ENCODE peak calls at places on chromosomes 5 and 9, in nine cellular contexts. One of them, this sample, is unnamed.

GRCh38 chr5:131628990-131629389 is 6.0 kb downstream of the RAPGEF6 start:
- DNase-seq in GM23338: no peak
- DNase-seq in neuronal stem cell: no peak
- DNase-seq in hepatocyte: no peak
- DNase-seq in fibroblast of lung: no peak
- DNase-seq in OCI-LY7: no peak
- DNase-seq in H9: no peak
- DNase-seq in neural progenitor cell: no peak
- DNase-seq in A549: peak
- DNase-seq in this sample: peak

GRCh38 chr5:14615365-14615764 is 33.8 kb downstream of the OTULINL start:
- DNase-seq in GM23338: no peak
- DNase-seq in neuronal stem cell: no peak
- DNase-seq in hepatocyte: no peak
- DNase-seq in fibroblast of lung: no peak
- DNase-seq in OCI-LY7: no peak
- DNase-seq in H9: no peak
- DNase-seq in neural progenitor cell: no peak
- DNase-seq in A549: no peak
- DNase-seq in this sample: no peak

GRCh38 chr5:132510076-132510475 is 19.5 kb upstream of the IRF1 start:
- DNase-seq in GM23338: no peak
- DNase-seq in neuronal stem cell: no peak
- DNase-seq in hepatocyte: no peak
- DNase-seq in fibroblast of lung: peak
- DNase-seq in OCI-LY7: no peak
- DNase-seq in H9: no peak
- DNase-seq in neural progenitor cell: no peak
- DNase-seq in A549: no peak
- DNase-seq in this sample: peak

GRCh38 chr5:113606298-113607134 is 93.0 kb downstream of the YTHDC2 start:
- DNase-seq in GM23338: peak
- DNase-seq in neuronal stem cell: peak
- DNase-seq in hepatocyte: peak
- DNase-seq in fibroblast of lung: peak
- DNase-seq in OCI-LY7: peak
- DNase-seq in H9: peak
- DNase-seq in neural progenitor cell: peak
- DNase-seq in A549: peak
- DNase-seq in this sample: peak

GRCh38 chr5:117379521-117379920 is 804.9 kb upstream of the SEMA6A start:
- DNase-seq in GM23338: no peak
- DNase-seq in neuronal stem cell: no peak
- DNase-seq in hepatocyte: no peak
- DNase-seq in fibroblast of lung: no peak
- DNase-seq in OCI-LY7: no peak
- DNase-seq in H9: no peak
- DNase-seq in neural progenitor cell: no peak
- DNase-seq in A549: no peak
- DNase-seq in this sample: no peak

GRCh38 chr5:65828507-65828906 is 97.9 kb upstream of the ERBIN start:
- DNase-seq in GM23338: no peak
- DNase-seq in neuronal stem cell: no peak
- DNase-seq in hepatocyte: no peak
- DNase-seq in fibroblast of lung: peak
- DNase-seq in OCI-LY7: no peak
- DNase-seq in H9: no peak
- DNase-seq in neural progenitor cell: no peak
- DNase-seq in A549: no peak
- DNase-seq in this sample: peak

GRCh38 chr5:91301459-91301858 is 81.7 kb downstream of the ARRDC3 start:
- DNase-seq in GM23338: no peak
- DNase-seq in neuronal stem cell: no peak
- DNase-seq in hepatocyte: peak
- DNase-seq in fibroblast of lung: peak
- DNase-seq in OCI-LY7: no peak
- DNase-seq in H9: no peak
- DNase-seq in neural progenitor cell: no peak
- DNase-seq in A549: peak
- DNase-seq in this sample: peak

GRCh38 chr9:113922160-113922559 is 46.1 kb downstream of the ZNF618 start:
- DNase-seq in GM23338: no peak
- DNase-seq in neuronal stem cell: no peak
- DNase-seq in hepatocyte: no peak
- DNase-seq in fibroblast of lung: no peak
- DNase-seq in OCI-LY7: no peak
- DNase-seq in H9: no peak
- DNase-seq in neural progenitor cell: no peak
- DNase-seq in A549: no peak
- DNase-seq in this sample: no peak

GRCh38 chr9:3768698-3769458 is 243.1 kb upstream of the RFX3 start:
- DNase-seq in GM23338: no peak
- DNase-seq in neuronal stem cell: no peak
- DNase-seq in hepatocyte: peak
- DNase-seq in fibroblast of lung: peak
- DNase-seq in OCI-LY7: no peak
- DNase-seq in H9: no peak
- DNase-seq in neural progenitor cell: no peak
- DNase-seq in A549: no peak
- DNase-seq in this sample: peak

GRCh38 chr9:21027295-21027694 is 4.1 kb downstream of the HACD4 start:
- DNase-seq in GM23338: no peak
- DNase-seq in neuronal stem cell: no peak
- DNase-seq in hepatocyte: no peak
- DNase-seq in fibroblast of lung: peak
- DNase-seq in OCI-LY7: no peak
- DNase-seq in H9: no peak
- DNase-seq in neural progenitor cell: no peak
- DNase-seq in A549: no peak
- DNase-seq in this sample: peak

GRCh38 chr5:37900692-37901091 is 60.9 kb upstream of the GDNF start:
- DNase-seq in GM23338: peak
- DNase-seq in neuronal stem cell: no peak
- DNase-seq in hepatocyte: peak
- DNase-seq in fibroblast of lung: peak
- DNase-seq in OCI-LY7: peak
- DNase-seq in H9: peak
- DNase-seq in neural progenitor cell: peak
- DNase-seq in A549: peak
- DNase-seq in this sample: peak

GRCh38 chr9:83596899-83597504 is 25.9 kb upstream of the IDNK start:
- DNase-seq in GM23338: peak
- DNase-seq in neuronal stem cell: peak
- DNase-seq in hepatocyte: peak
- DNase-seq in fibroblast of lung: peak
- DNase-seq in OCI-LY7: peak
- DNase-seq in H9: peak
- DNase-seq in neural progenitor cell: peak
- DNase-seq in A549: peak
- DNase-seq in this sample: peak

GRCh38 chr5:97545446-97545845 is 362.4 kb upstream of the RIOK2 start:
- DNase-seq in GM23338: no peak
- DNase-seq in neuronal stem cell: no peak
- DNase-seq in hepatocyte: no peak
- DNase-seq in fibroblast of lung: no peak
- DNase-seq in OCI-LY7: no peak
- DNase-seq in H9: no peak
- DNase-seq in neural progenitor cell: no peak
- DNase-seq in A549: no peak
- DNase-seq in this sample: no peak

GRCh38 chr5:126967808-126968466 is 62.4 kb downstream of the MARCHF3 start:
- DNase-seq in GM23338: no peak
- DNase-seq in neuronal stem cell: no peak
- DNase-seq in hepatocyte: no peak
- DNase-seq in fibroblast of lung: no peak
- DNase-seq in OCI-LY7: no peak
- DNase-seq in H9: no peak
- DNase-seq in neural progenitor cell: no peak
- DNase-seq in A549: no peak
- DNase-seq in this sample: no peak

GRCh38 chr9:129602598-129603415 is 18.1 kb downstream of the C9orf50 start:
- DNase-seq in GM23338: peak
- DNase-seq in neuronal stem cell: no peak
- DNase-seq in hepatocyte: no peak
- DNase-seq in fibroblast of lung: no peak
- DNase-seq in OCI-LY7: no peak
- DNase-seq in H9: no peak
- DNase-seq in neural progenitor cell: no peak
- DNase-seq in A549: peak
- DNase-seq in this sample: no peak

GRCh38 chr9:4508907-4509589 is 18.8 kb downstream of the SLC1A1 start:
- DNase-seq in GM23338: no peak
- DNase-seq in neuronal stem cell: no peak
- DNase-seq in hepatocyte: no peak
- DNase-seq in fibroblast of lung: no peak
- DNase-seq in OCI-LY7: no peak
- DNase-seq in H9: no peak
- DNase-seq in neural progenitor cell: no peak
- DNase-seq in A549: no peak
- DNase-seq in this sample: peak

DNA sequence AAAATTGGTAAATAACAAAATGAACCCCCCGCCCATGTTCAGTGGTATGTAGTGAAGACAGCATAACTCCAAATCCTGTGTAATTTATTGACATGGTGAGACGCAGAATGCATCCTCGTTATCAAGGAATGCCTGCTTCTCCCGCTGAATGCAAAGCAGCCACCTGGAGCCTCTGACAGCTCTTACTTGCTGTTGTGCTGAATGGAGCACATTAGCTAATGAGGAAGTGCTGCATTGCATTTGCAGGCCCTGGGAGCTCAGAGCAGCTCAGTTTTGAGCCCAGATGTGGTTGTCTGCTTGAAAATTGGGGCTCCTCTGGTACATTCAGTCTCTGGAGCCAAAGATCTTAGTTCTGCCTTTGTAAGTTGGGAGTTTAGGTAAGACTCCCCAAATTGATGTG is 28.9 kb downstream of the PLAC8L1 start:
- DNase-seq in GM23338: peak
- DNase-seq in neuronal stem cell: peak
- DNase-seq in hepatocyte: no peak
- DNase-seq in fibroblast of lung: no peak
- DNase-seq in OCI-LY7: peak
- DNase-seq in H9: peak
- DNase-seq in neural progenitor cell: peak
- DNase-seq in A549: no peak
- DNase-seq in this sample: no peak
- H3K4me2 ChIP-seq in GM23338: peak
- H3K4me2 ChIP-seq in neuronal stem cell: no peak
- H3K4me2 ChIP-seq in hepatocyte: no peak
- H3K4me2 ChIP-seq in fibroblast of lung: no peak
- H3K4me2 ChIP-seq in OCI-LY7: no peak
- H3K4me2 ChIP-seq in H9: peak
- H3K4me2 ChIP-seq in neural progenitor cell: peak
- H3K4me2 ChIP-seq in A549: no peak
- H3K4me2 ChIP-seq in this sample: no peak

DNA sequence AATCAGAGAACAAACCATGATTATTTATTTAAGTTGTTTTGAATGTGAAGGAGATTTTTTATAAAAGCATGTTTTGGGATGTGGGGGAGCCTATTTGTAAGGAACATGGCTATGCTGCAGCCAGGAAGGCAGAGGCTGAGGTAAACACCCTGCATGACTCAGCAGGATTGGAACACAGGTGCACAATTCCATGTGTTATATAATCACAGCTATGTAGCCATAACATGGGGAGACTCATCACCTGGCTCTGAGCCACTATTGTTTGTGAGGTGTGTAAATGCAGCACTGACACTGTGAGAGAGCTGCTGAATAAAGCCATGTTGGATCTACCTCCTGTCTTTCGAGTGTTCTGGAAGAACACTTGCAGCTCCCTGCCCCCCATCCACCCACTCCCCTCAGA is 1009.8 kb downstream of the DNAH5 start:
- DNase-seq in GM23338: no peak
- DNase-seq in neuronal stem cell: no peak
- DNase-seq in hepatocyte: peak
- DNase-seq in fibroblast of lung: no peak
- DNase-seq in OCI-LY7: no peak
- DNase-seq in H9: no peak
- DNase-seq in neural progenitor cell: no peak
- DNase-seq in A549: peak
- DNase-seq in this sample: no peak
- H3K4me2 ChIP-seq in GM23338: no peak
- H3K4me2 ChIP-seq in neuronal stem cell: no peak
- H3K4me2 ChIP-seq in hepatocyte: no peak
- H3K4me2 ChIP-seq in fibroblast of lung: no peak
- H3K4me2 ChIP-seq in OCI-LY7: no peak
- H3K4me2 ChIP-seq in H9: no peak
- H3K4me2 ChIP-seq in neural progenitor cell: no peak
- H3K4me2 ChIP-seq in A549: no peak
- H3K4me2 ChIP-seq in this sample: no peak

GRCh38 chr5:150600951-150601773 is 39.3 kb upstream of the SYNPO start:
- DNase-seq in GM23338: no peak
- DNase-seq in neuronal stem cell: no peak
- DNase-seq in hepatocyte: no peak
- DNase-seq in fibroblast of lung: no peak
- DNase-seq in OCI-LY7: no peak
- DNase-seq in H9: no peak
- DNase-seq in neural progenitor cell: no peak
- DNase-seq in A549: no peak
- DNase-seq in this sample: peak

GRCh38 chr5:150603491-150603890 is 37.0 kb upstream of the SYNPO start:
- DNase-seq in GM23338: no peak
- DNase-seq in neuronal stem cell: no peak
- DNase-seq in hepatocyte: no peak
- DNase-seq in fibroblast of lung: no peak
- DNase-seq in OCI-LY7: no peak
- DNase-seq in H9: no peak
- DNase-seq in neural progenitor cell: no peak
- DNase-seq in A549: no peak
- DNase-seq in this sample: no peak

GRCh38 chr5:150604010-150604409 is 36.5 kb upstream of the SYNPO start:
- DNase-seq in GM23338: no peak
- DNase-seq in neuronal stem cell: no peak
- DNase-seq in hepatocyte: no peak
- DNase-seq in fibroblast of lung: no peak
- DNase-seq in OCI-LY7: no peak
- DNase-seq in H9: no peak
- DNase-seq in neural progenitor cell: no peak
- DNase-seq in A549: no peak
- DNase-seq in this sample: no peak

GRCh38 chr5:150601774-150602345 is 38.6 kb upstream of the SYNPO start:
- DNase-seq in GM23338: no peak
- DNase-seq in neuronal stem cell: no peak
- DNase-seq in hepatocyte: no peak
- DNase-seq in fibroblast of lung: no peak
- DNase-seq in OCI-LY7: no peak
- DNase-seq in H9: no peak
- DNase-seq in neural progenitor cell: no peak
- DNase-seq in A549: no peak
- DNase-seq in this sample: no peak

GRCh38 chr5:150603052-150603451 is 37.4 kb upstream of the SYNPO start:
- DNase-seq in GM23338: no peak
- DNase-seq in neuronal stem cell: no peak
- DNase-seq in hepatocyte: no peak
- DNase-seq in fibroblast of lung: no peak
- DNase-seq in OCI-LY7: no peak
- DNase-seq in H9: no peak
- DNase-seq in neural progenitor cell: no peak
- DNase-seq in A549: no peak
- DNase-seq in this sample: no peak
- H3K4me2 ChIP-seq in GM23338: no peak
- H3K4me2 ChIP-seq in neuronal stem cell: no peak
- H3K4me2 ChIP-seq in hepatocyte: peak
- H3K4me2 ChIP-seq in fibroblast of lung: no peak
- H3K4me2 ChIP-seq in OCI-LY7: no peak
- H3K4me2 ChIP-seq in H9: no peak
- H3K4me2 ChIP-seq in neural progenitor cell: no peak
- H3K4me2 ChIP-seq in A549: no peak
- H3K4me2 ChIP-seq in this sample: no peak

GRCh38 chr5:172603425-172603824 is 37.6 kb upstream of the NEURL1B start:
- DNase-seq in GM23338: no peak
- DNase-seq in neuronal stem cell: peak
- DNase-seq in hepatocyte: peak
- DNase-seq in fibroblast of lung: peak
- DNase-seq in OCI-LY7: no peak
- DNase-seq in H9: no peak
- DNase-seq in neural progenitor cell: peak
- DNase-seq in A549: no peak
- DNase-seq in this sample: peak
- H3K4me2 ChIP-seq in GM23338: no peak
- H3K4me2 ChIP-seq in neuronal stem cell: no peak
- H3K4me2 ChIP-seq in hepatocyte: peak
- H3K4me2 ChIP-seq in fibroblast of lung: peak
- H3K4me2 ChIP-seq in OCI-LY7: no peak
- H3K4me2 ChIP-seq in H9: no peak
- H3K4me2 ChIP-seq in neural progenitor cell: peak
- H3K4me2 ChIP-seq in A549: no peak
- H3K4me2 ChIP-seq in this sample: peak